ENCODE peak calls at places on chromosomes 1 and 21, in eight cellular contexts. Y is IMR-90, T is HCT116, A is HepG2, U is MM.1S, B is fibroblast of lung, J is H1, M is OCI-LY7. V is an unnamed sample.

GRCh38 chr1:214165850-214166374 is 115.0 kb upstream of the SMYD2 start:
- DNase-seq in Y (no peak), T (no peak), A (no peak), U (no peak), B (no peak), J (no peak), M (no peak), V (no peak)

GRCh38 chr1:31723828-31724359 is 20.1 kb upstream of the COL16A1 start:
- DNase-seq in Y (peak; percentile 75), T (no peak), A (peak; percentile 57), U (peak; percentile 68), B (peak; percentile 67), J (no peak), M (peak; percentile 69), V (peak; percentile 89)

GRCh38 chr1:235485558-235485957 is 18.7 kb downstream of the B3GALNT2 start:
- DNase-seq in Y (no peak), T (no peak), A (no peak), U (no peak), B (no peak), J (no peak), M (no peak), V (no peak)

GRCh38 chr1:78003882-78004718 is 639 bp upstream of the DNAJB4 start:
- DNase-seq in Y (peak; percentile 83), T (peak; percentile 88), A (peak; percentile 77), U (peak; percentile 75), B (peak; percentile 83), J (no peak), M (peak; percentile 75), V (peak; percentile 84)

GRCh38 chr1:244318512-244318911 is 133.2 kb downstream of the ADSS2 start:
- DNase-seq in Y (no peak), T (no peak), A (no peak), U (no peak), B (no peak), J (no peak), M (no peak), V (no peak)

GRCh38 chr1:117861694-117862093 is 67.7 kb downstream of the GDAP2 start:
- DNase-seq in Y (no peak), T (no peak), A (no peak), U (no peak), B (no peak), J (no peak), M (no peak), V (no peak)

GRCh38 chr1:155272466-155273133 is 704 bp downstream of the CLK2 start:
- DNase-seq in Y (peak; percentile 67), T (no peak), A (peak; percentile 42), U (no peak), B (peak; percentile 56), J (no peak), M (no peak), V (peak; percentile 46)

GRCh38 chr1:77370161-77370560 is 88.3 kb downstream of the AK5 start:
- DNase-seq in Y (peak; percentile 64), T (no peak), A (no peak), U (no peak), B (peak; percentile 31), J (no peak), M (no peak), V (no peak)

GRCh38 chr1:172040466-172040865 is 199.2 kb downstream of the DNM3 start:
- DNase-seq in Y (peak; percentile 58), T (no peak), A (no peak), U (no peak), B (no peak), J (no peak), M (no peak), V (peak; percentile 99)

GRCh38 chr1:23444596-23445390 is 20.2 kb upstream of the TCEA3 start:
- DNase-seq in Y (no peak), T (no peak), A (no peak), U (no peak), B (no peak), J (no peak), M (no peak), V (no peak)

GRCh38 chr1:232031156-232031555 is 404.6 kb downstream of the DISC1 start:
- DNase-seq in Y (no peak), T (no peak), A (no peak), U (no peak), B (no peak), J (no peak), M (no peak), V (no peak)

GRCh38 chr1:209870151-209870831 is 42.5 kb downstream of the UTP25 start:
- DNase-seq in Y (peak; percentile 13), T (no peak), A (no peak), U (no peak), B (peak; percentile 49), J (no peak), M (no peak), V (no peak)

GRCh38 chr1:156885904-156886355 is 7.6 kb upstream of the PEAR1 start:
- DNase-seq in Y (no peak), T (no peak), A (no peak), U (no peak), B (no peak), J (no peak), M (no peak), V (no peak)

GRCh38 chr1:182616130-182617074 is 12.2 kb upstream of the RGS16 start:
- DNase-seq in Y (peak; percentile 25), T (no peak), A (no peak), U (peak; percentile 92), B (peak; percentile 82), J (no peak), M (peak; percentile 86), V (no peak)

GRCh38 chr21:42393443-42393950 is 2.4 kb downstream of the TMPRSS3 start:
- DNase-seq in Y (no peak), T (no peak), A (no peak), U (no peak), B (no peak), J (no peak), M (no peak), V (no peak)

GRCh38 chr1:226609836-226610455 is 61.4 kb downstream of the STUM start:
- DNase-seq in Y (no peak), T (no peak), A (no peak), U (peak; percentile 42), B (no peak), J (no peak), M (no peak), V (no peak)

GRCh38 chr1:25810341-25811299 is 9.1 kb upstream of the MTFR1L start:
- DNase-seq in Y (peak; percentile 35), T (no peak), A (peak; percentile 25), U (peak; percentile 50), B (peak; percentile 41), J (peak; percentile 59), M (peak; percentile 76), V (peak; percentile 62)

GRCh38 chr1:240294566-240294965 is 202.9 kb downstream of the FMN2 start:
- DNase-seq in Y (peak; percentile 70), T (no peak), A (no peak), U (no peak), B (no peak), J (peak; percentile 10), M (no peak), V (no peak)

GRCh38 chr1:29186252-29186651 is 4.6 kb upstream of the SRSF4 start:
- DNase-seq in Y (peak; percentile 52), T (no peak), A (peak; percentile 87), U (no peak), B (no peak), J (no peak), M (no peak), V (no peak)

GRCh38 chr1:229095325-229095724 is 175.6 kb upstream of the RAB4A start:
- DNase-seq in Y (no peak), T (no peak), A (no peak), U (no peak), B (no peak), J (no peak), M (no peak), V (no peak)

GRCh38 chr21:30984897-30985296 is 53.4 kb downstream of the KRTAP19-8 start:
- DNase-seq in Y (no peak), T (no peak), A (no peak), U (peak; percentile 18), B (no peak), J (no peak), M (no peak), V (no peak)

GRCh38 chr1:108708726-108709660 is 3.7 kb upstream of the FNDC7 start:
- DNase-seq in Y (no peak), T (no peak), A (no peak), U (no peak), B (no peak), J (no peak), M (peak; percentile 38), V (peak; percentile 39)

DNA sequence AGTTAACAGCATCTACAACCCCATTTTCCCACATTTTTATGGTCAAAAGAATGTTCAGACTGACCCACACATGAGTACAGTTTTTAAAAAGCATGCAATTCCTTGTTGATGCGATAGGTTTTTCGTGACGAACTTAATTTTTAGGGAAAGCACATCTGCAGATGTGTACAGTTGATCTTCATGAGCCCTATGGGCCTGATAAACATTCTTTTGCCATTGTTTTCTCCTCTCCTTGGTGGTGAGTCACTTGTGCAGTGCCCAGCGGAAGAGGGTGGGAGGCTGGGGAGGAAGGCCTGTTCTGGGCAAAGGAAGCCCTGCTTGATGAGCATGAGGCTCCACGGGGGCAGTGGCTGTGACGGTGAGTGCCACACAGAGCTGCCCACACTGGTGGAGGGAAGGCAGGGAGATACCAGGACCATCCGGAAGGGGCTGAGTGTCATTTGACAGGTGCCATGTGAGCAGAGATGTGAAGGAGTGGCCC is 5.3 kb downstream of the ARF1 start:
- DNase-seq in Y (peak; percentile 65), T (no peak), A (no peak), U (no peak), B (peak; percentile 41), J (no peak), M (no peak), V (peak; percentile 96)
- TF ChIP-seq CTCF in Y (no peak), T (no peak), A (no peak), U (no peak), B (no peak), J (no peak), M (no peak), V (peak; percentile 39)

GRCh38 chr1:109912873-109913272 is 2.2 kb downstream of the CSF1 start:
- DNase-seq in Y (peak; percentile 31), T (no peak), A (no peak), U (no peak), B (no peak), J (no peak), M (no peak), V (no peak)
- H3K4me3 ChIP-seq in Y (no peak overlapping the region), T (no peak overlapping the region), A (no peak overlapping the region), U (no peak overlapping the region), B (no peak overlapping the region), J (no peak overlapping the region), M (no peak overlapping the region), V (no peak overlapping the region)

GRCh38 chr1:21344750-21345443 is 54.6 kb upstream of the ECE1 start:
- DNase-seq in Y (no peak), T (no peak), A (no peak), U (peak; percentile 36), B (no peak), J (no peak), M (no peak), V (no peak)
- H2AFZ ChIP-seq in Y (peak overlapping the region; percentile 93), T (no peak overlapping the region), A (no peak overlapping the region), U (peak overlapping the region; percentile 66), B (no peak overlapping the region), J (no peak overlapping the region), M (peak overlapping the region; percentile 21), V (peak overlapping the region; percentile 18)

DNA sequence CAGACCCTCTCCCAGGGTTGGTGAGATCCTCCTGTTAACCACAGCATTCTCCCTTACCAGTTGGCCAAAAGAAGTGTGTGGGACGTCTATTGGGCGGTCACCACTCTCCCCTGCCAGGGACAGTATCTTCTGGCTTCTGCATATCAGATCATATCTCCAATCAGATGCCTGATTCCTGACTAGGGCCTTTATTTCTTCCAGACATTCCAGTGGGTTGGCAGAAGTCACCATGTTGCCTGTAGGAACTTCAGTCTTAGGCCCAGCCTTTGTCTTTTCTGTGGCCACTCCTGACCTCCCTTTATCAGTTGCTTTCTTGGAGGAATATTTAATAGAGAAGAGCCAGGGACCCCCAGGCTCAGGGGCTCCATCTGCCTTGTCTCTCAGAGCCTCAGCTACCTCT is 130.4 kb upstream of the F3 start:
- DNase-seq in Y (no peak), T (no peak), A (no peak), U (no peak), B (no peak), J (no peak), M (no peak), V (no peak)
- TF ChIP-seq CTCF in Y (no peak), T (no peak), A (no peak), U (no peak), B (no peak), J (no peak), M (no peak), V (no peak)